ENCODE peak calls at places on chromosomes 12 and 14, in eight cellular contexts. S, Z, E, W, J, X, Y and H are unnamed samples.
A peak's percentile ranks its signal among the peaks of the same experiment; 100 is the strongest.

GRCh38 chr12:55847603-55848329 is 5.0 kb upstream of the MMP19 start:
- DNase-seq in J (peak; percentile 94), Y (peak; percentile 99), E (peak; percentile 43), S (no peak), Z (peak; percentile 100), X (no peak), W (peak; percentile 64), H (no peak)

GRCh38 chr12:83031301-83031700 is 344.6 kb downstream of the TMTC2 start:
- DNase-seq in J (no peak), Y (no peak), E (no peak), X (no peak), W (no peak), Z (no peak), S (no peak), H (no peak)

GRCh38 chr14:51014086-51014485 is 69.8 kb upstream of the PYGL start:
- DNase-seq in J (no peak), W (peak; percentile 54), Y (peak; percentile 93), E (no peak), S (no peak), Z (peak; percentile 69), X (no peak), H (no peak)

GRCh38 chr12:24931666-24932405 is 17.1 kb downstream of the BCAT1 start:
- DNase-seq in Z (no peak), S (no peak), J (peak; percentile 53), W (no peak), Y (peak; percentile 53), X (no peak), E (no peak), H (no peak)

GRCh38 chr12:64976131-64976530 is 145.0 kb downstream of the WIF1 start:
- DNase-seq in J (no peak), E (no peak), S (no peak), Y (no peak), X (no peak), W (no peak), Z (no peak), H (no peak)

GRCh38 chr12:56629459-56630179 is 507 bp downstream of the BAZ2A start:
- DNase-seq in J (peak; percentile 21), Z (no peak), W (no peak), Y (peak; percentile 23), E (peak; percentile 20), X (no peak), S (no peak), H (peak; percentile 15)

GRCh38 chr12:101962486-101962885 is 85.1 kb downstream of the DRAM1 start:
- DNase-seq in Y (peak; percentile 10), E (no peak), W (no peak), S (no peak), J (no peak), Z (peak; percentile 59), X (no peak), H (no peak)

GRCh38 chr12:3380200-3381020 is 110.6 kb upstream of the PRMT8 start:
- DNase-seq in S (no peak), J (no peak), E (no peak), Z (peak; percentile 3), X (no peak), Y (no peak), W (no peak), H (no peak)

GRCh38 chr14:101478096-101478495 is 83.2 kb upstream of the DIO3 start:
- DNase-seq in J (no peak), X (no peak), W (peak; percentile 19), Z (no peak), Y (no peak), E (no peak), S (no peak), H (no peak)

GRCh38 chr14:35965425-35965824 is 139.3 kb downstream of the BRMS1L start:
- DNase-seq in J (no peak), S (no peak), W (no peak), E (no peak), Y (no peak), X (no peak), Z (no peak), H (no peak)

GRCh38 chr12:125852116-125852515 is 786.9 kb downstream of the AACS start:
- DNase-seq in Z (no peak), J (no peak), X (no peak), W (no peak), E (no peak), S (no peak), Y (peak; percentile 5), H (no peak)

GRCh38 chr14:99237288-99237687 is 34.7 kb downstream of the BCL11B start:
- DNase-seq in E (no peak), Y (no peak), S (no peak), X (no peak), J (no peak), W (no peak), Z (no peak), H (no peak)

GRCh38 chr12:68638171-68638570 is 27.5 kb downstream of the RAP1B start:
- DNase-seq in X (no peak), W (no peak), Z (no peak), S (no peak), Y (no peak), E (no peak), J (no peak), H (no peak)

GRCh38 chr12:23504641-23505399 is 444.6 kb downstream of the SOX5 start:
- DNase-seq in Z (no peak), S (no peak), X (no peak), E (no peak), Y (no peak), J (no peak), W (no peak), H (no peak)

GRCh38 chr12:23502259-23502658 is 447.2 kb downstream of the SOX5 start:
- DNase-seq in X (no peak), Z (no peak), W (no peak), Y (no peak), S (no peak), J (no peak), E (no peak), H (no peak)

GRCh38 chr12:23503544-23503943 is 445.9 kb downstream of the SOX5 start:
- DNase-seq in E (no peak), J (no peak), Z (no peak), W (no peak), S (no peak), Y (no peak), X (no peak), H (no peak)

DNA sequence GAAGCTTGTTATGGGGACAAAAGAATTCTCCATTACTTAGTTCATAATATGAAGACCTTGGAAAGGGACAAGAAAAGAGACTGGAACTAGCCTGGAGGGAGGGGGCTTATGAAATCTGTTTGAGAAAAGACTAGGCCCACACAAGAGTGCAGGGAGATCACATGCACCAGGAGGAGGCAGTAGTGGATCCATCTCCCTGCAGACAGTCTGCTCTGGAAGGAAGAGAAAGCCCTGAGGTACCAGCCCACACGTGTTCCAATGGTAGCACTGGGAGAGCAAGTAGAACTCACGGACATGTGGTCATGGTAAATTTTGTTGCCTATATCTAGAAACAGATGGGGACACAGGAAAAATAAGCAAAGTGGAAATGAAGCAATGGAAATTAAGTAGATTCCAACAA is 445.4 kb downstream of the SOX5 start:
- DNase-seq in Y (no peak), W (no peak), E (no peak), J (no peak), X (no peak), Z (no peak), S (no peak), H (no peak)
- TF ChIP-seq CTCF in Y (no peak), W (no peak), E (no peak), J (no peak), X (no peak), Z (no peak), S (no peak), H (no peak)

GRCh38 chr12:121651381-121651780 is 18.1 kb downstream of the MORN3 start:
- DNase-seq in Z (no peak), W (no peak), E (no peak), S (no peak), Y (no peak), X (no peak), J (no peak), H (no peak)

GRCh38 chr12:121649819-121650353 is 19.6 kb downstream of the MORN3 start:
- DNase-seq in W (no peak), S (no peak), X (no peak), Z (no peak), J (no peak), E (no peak), Y (no peak), H (no peak)

GRCh38 chr12:121653999-121654398 is 15.5 kb downstream of the MORN3 start:
- DNase-seq in Z (no peak), S (no peak), E (no peak), X (no peak), J (no peak), W (no peak), Y (no peak), H (no peak)

GRCh38 chr12:121656122-121656521 is 13.3 kb downstream of the MORN3 start:
- DNase-seq in S (no peak), X (no peak), E (no peak), Z (no peak), J (no peak), Y (no peak), W (no peak), H (no peak)

DNA sequence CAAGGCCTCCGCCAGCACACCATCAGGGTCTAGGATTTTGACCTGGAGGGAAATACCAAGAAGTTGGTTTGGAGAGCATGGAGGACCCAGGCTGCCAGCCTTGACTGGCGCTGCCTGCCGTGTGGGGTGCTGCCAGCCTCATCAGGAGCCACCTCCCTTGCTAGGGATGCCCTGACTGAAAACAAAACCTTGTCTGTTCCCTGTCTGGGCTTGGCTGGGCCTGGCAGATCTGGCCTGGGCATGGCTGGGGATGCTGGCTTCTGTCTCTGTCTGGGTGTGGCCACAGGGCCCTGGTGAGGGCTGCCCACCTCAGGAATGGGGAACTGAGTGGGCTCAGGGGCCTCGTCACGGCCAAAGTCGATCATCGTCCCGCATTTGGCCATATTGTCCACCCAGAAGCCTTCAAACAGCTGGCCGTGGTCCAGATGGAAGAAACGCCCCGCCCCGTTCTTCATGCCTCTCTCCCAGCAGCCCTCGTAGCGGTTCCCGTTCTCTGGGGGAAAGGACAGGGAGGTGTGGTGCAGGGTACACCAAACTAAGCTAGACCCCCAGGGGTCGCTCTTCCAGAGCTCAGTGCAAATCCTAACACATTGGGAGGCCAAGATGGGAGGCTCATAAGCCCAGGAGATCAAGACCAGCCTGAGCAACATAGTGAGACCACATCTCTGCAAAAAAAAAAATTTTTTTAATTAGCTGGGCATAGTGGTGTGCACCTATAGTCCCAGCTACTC is 16.5 kb downstream of the MORN3 start:
- DNase-seq in J (no peak), X (no peak), E (no peak), Z (no peak), W (no peak), S (no peak), Y (no peak), H (no peak)
- TF ChIP-seq CTCF in J (no peak), X (no peak), E (no peak), Z (no peak), W (no peak), S (peak; percentile 9), Y (no peak), H (no peak)

GRCh38 chr14:105093426-105094192 is 28.4 kb upstream of the GPR132 start:
- DNase-seq in J (peak; percentile 68), E (peak; percentile 93), W (peak; percentile 56), Z (peak; percentile 79), Y (peak; percentile 83), X (peak; percentile 92), S (peak; percentile 77), H (peak; percentile 80)
- TF ChIP-seq CTCF in J (peak; percentile 82), E (peak; percentile 67), W (peak; percentile 15), Z (peak; percentile 45), Y (peak; percentile 43), X (peak; percentile 66), S (peak; percentile 59), H (peak; percentile 74)

DNA sequence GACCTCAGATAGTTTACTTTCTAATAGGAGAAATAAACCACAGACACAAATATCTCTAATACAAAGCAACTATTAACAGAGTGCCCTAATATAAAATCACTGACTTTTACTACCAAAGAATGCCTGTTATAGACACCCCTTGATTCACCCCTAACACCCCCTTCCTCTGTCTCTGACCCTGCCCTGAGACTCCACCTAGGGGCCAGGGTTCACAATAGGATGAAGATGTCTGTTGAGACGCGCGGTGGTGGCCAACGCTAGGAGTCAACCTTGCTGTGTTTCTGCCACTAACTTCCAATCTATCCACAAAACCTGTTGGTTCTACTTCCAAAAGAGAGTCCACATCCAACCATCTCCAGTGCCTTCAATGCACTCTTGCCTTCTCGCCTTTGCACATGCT is 10.9 kb upstream of the TC2N start:
- DNase-seq in S (no peak), Y (no peak), X (no peak), E (no peak), Z (no peak), W (no peak), J (no peak), H (no peak)
- TF ChIP-seq CTCF in S (no peak), Y (no peak), X (no peak), E (no peak), Z (no peak), W (no peak), J (no peak), H (no peak)